ENCODE peak calls at places on chromosomes 1 and 21, in six cellular contexts. One of them, this sample, is unnamed.

GRCh38 chr1:89545264-89546038 is 20.8 kb downstream of the LRRC8B start:
- DNase-seq in hepatocyte: peak; percentile 11
- DNase-seq in H9: no peak
- DNase-seq in heart left ventricle: no peak
- DNase-seq in body of pancreas: no peak
- DNase-seq in spleen: no peak
- DNase-seq in this sample: no peak

GRCh38 chr1:166258017-166258416 is 91.2 kb upstream of the FAM78B start:
- DNase-seq in heart left ventricle: no peak
- DNase-seq in body of pancreas: no peak
- DNase-seq in hepatocyte: no peak
- DNase-seq in H9: no peak
- DNase-seq in spleen: no peak
- DNase-seq in this sample: no peak

GRCh38 chr1:232974971-232975370 is 24.6 kb downstream of the NTPCR start:
- DNase-seq in spleen: no peak
- DNase-seq in body of pancreas: peak; percentile 59
- DNase-seq in H9: no peak
- DNase-seq in heart left ventricle: no peak
- DNase-seq in hepatocyte: no peak
- DNase-seq in this sample: no peak

GRCh38 chr1:222331340-222331739 is 216.6 kb downstream of the HHIPL2 start:
- DNase-seq in hepatocyte: peak; percentile 53
- DNase-seq in H9: no peak
- DNase-seq in spleen: no peak
- DNase-seq in body of pancreas: no peak
- DNase-seq in heart left ventricle: no peak
- DNase-seq in this sample: no peak

GRCh38 chr1:1510912-1511532 is 940 bp upstream of the ATAD3A start:
- DNase-seq in heart left ventricle: no peak
- DNase-seq in body of pancreas: peak; percentile 16
- DNase-seq in hepatocyte: peak; percentile 30
- DNase-seq in spleen: no peak
- DNase-seq in H9: peak; percentile 77
- DNase-seq in this sample: no peak

GRCh38 chr1:240004086-240004749 is 87.5 kb upstream of the FMN2 start:
- DNase-seq in hepatocyte: no peak
- DNase-seq in body of pancreas: no peak
- DNase-seq in spleen: no peak
- DNase-seq in heart left ventricle: no peak
- DNase-seq in H9: no peak
- DNase-seq in this sample: no peak

GRCh38 chr21:19508844-19509243 is 1105.3 kb upstream of the TMPRSS15 start:
- DNase-seq in heart left ventricle: no peak
- DNase-seq in body of pancreas: no peak
- DNase-seq in hepatocyte: no peak
- DNase-seq in spleen: no peak
- DNase-seq in H9: no peak
- DNase-seq in this sample: no peak

GRCh38 chr1:21610027-21610426 is 59.1 kb downstream of the RAP1GAP start:
- DNase-seq in heart left ventricle: no peak
- DNase-seq in H9: no peak
- DNase-seq in body of pancreas: no peak
- DNase-seq in spleen: no peak
- DNase-seq in hepatocyte: no peak
- DNase-seq in this sample: no peak

GRCh38 chr1:200925821-200926220 is 31.1 kb downstream of the INAVA start:
- DNase-seq in heart left ventricle: no peak
- DNase-seq in body of pancreas: no peak
- DNase-seq in H9: no peak
- DNase-seq in hepatocyte: no peak
- DNase-seq in spleen: no peak
- DNase-seq in this sample: no peak

DNA sequence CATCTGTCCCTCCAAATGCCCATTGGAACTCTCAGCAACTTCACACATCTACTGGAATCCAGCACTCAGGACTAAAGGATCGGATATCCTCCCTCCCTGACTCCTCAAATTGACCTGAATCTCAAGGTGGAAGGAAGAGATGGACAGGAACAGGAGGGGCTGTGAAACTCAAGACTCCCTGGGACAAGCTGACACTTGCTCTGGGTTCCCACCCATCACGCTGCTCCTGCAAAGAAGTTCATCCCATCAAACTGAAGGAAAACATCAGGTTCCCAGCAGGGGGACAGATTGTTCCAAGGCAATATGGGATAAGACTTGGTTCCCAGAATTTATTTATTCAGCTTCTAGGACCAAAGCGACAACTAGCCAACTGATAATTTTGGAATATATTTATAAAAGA is 30.4 kb upstream of the TIAM1 start:
- DNase-seq in body of pancreas: no peak
- DNase-seq in H9: no peak
- DNase-seq in hepatocyte: no peak
- DNase-seq in heart left ventricle: no peak
- DNase-seq in spleen: no peak
- DNase-seq in this sample: no peak
- H3K4me1 ChIP-seq in body of pancreas: no peaks in the 10 kb centered on the region
- H3K4me1 ChIP-seq in H9: no peaks in the 10 kb centered on the region
- H3K4me1 ChIP-seq in hepatocyte: peaks cover 13% of the 10 kb centered on the region
- H3K4me1 ChIP-seq in heart left ventricle: no peaks in the 10 kb centered on the region
- H3K4me1 ChIP-seq in spleen: no peaks in the 10 kb centered on the region
- H3K4me1 ChIP-seq in this sample: no peaks in the 10 kb centered on the region

GRCh38 chr1:113931456-113931855 is 2.3 kb downstream of the HIPK1 start:
- DNase-seq in spleen: no peak
- DNase-seq in body of pancreas: no peak
- DNase-seq in hepatocyte: peak; percentile 39
- DNase-seq in heart left ventricle: no peak
- DNase-seq in H9: no peak
- DNase-seq in this sample: no peak

GRCh38 chr1:113928950-113929749 is at the start of gene HIPK1:
- DNase-seq in heart left ventricle: peak; percentile 94
- DNase-seq in H9: peak; percentile 91
- DNase-seq in hepatocyte: peak; percentile 97
- DNase-seq in body of pancreas: peak; percentile 93
- DNase-seq in spleen: peak; percentile 99
- DNase-seq in this sample: peak; percentile 96

GRCh38 chr1:113928129-113928949 is 785 bp upstream of the HIPK1 start:
- DNase-seq in spleen: no peak
- DNase-seq in heart left ventricle: no peak
- DNase-seq in body of pancreas: no peak
- DNase-seq in hepatocyte: peak; percentile 24
- DNase-seq in H9: no peak
- DNase-seq in this sample: no peak

GRCh38 chr1:113930499-113931161 is 1.5 kb downstream of the HIPK1 start:
- DNase-seq in spleen: no peak
- DNase-seq in body of pancreas: peak; percentile 54
- DNase-seq in heart left ventricle: no peak
- DNase-seq in H9: no peak
- DNase-seq in hepatocyte: peak; percentile 66
- DNase-seq in this sample: no peak

GRCh38 chr1:113929750-113930498 is 800 bp downstream of the HIPK1 start:
- DNase-seq in heart left ventricle: peak; percentile 29
- DNase-seq in spleen: peak; percentile 94
- DNase-seq in H9: no peak
- DNase-seq in body of pancreas: peak; percentile 66
- DNase-seq in hepatocyte: peak; percentile 79
- DNase-seq in this sample: peak; percentile 54
- TF ChIP-seq CTCF in heart left ventricle: no peak
- TF ChIP-seq CTCF in spleen: no peak
- TF ChIP-seq CTCF in H9: no peak
- TF ChIP-seq CTCF in body of pancreas: no peak
- TF ChIP-seq CTCF in hepatocyte: peak; percentile 21
- TF ChIP-seq CTCF in this sample: no peak

GRCh38 chr1:198001776-198002408 is 84.7 kb downstream of the LHX9 start:
- DNase-seq in spleen: no peak
- DNase-seq in heart left ventricle: no peak
- DNase-seq in hepatocyte: no peak
- DNase-seq in H9: no peak
- DNase-seq in body of pancreas: no peak
- DNase-seq in this sample: no peak
- H3K4me1 ChIP-seq in spleen: no peaks in the 10 kb centered on the region
- H3K4me1 ChIP-seq in heart left ventricle: no peaks in the 10 kb centered on the region
- H3K4me1 ChIP-seq in hepatocyte: no peaks in the 10 kb centered on the region
- H3K4me1 ChIP-seq in H9: no peaks in the 10 kb centered on the region
- H3K4me1 ChIP-seq in body of pancreas: no peaks in the 10 kb centered on the region
- H3K4me1 ChIP-seq in this sample: no peaks in the 10 kb centered on the region

GRCh38 chr1:75618382-75618781 is 7.5 kb upstream of the SLC44A5 start:
- DNase-seq in H9: no peak
- DNase-seq in spleen: no peak
- DNase-seq in body of pancreas: no peak
- DNase-seq in hepatocyte: no peak
- DNase-seq in heart left ventricle: no peak
- DNase-seq in this sample: no peak

GRCh38 chr1:75616436-75617433 is 5.8 kb upstream of the SLC44A5 start:
- DNase-seq in body of pancreas: no peak
- DNase-seq in heart left ventricle: no peak
- DNase-seq in H9: peak; percentile 65
- DNase-seq in hepatocyte: peak; percentile 61
- DNase-seq in spleen: peak; percentile 74
- DNase-seq in this sample: no peak

GRCh38 chr1:75611014-75611413 is at the start of gene SLC44A5:
- DNase-seq in spleen: no peak
- DNase-seq in hepatocyte: no peak
- DNase-seq in body of pancreas: no peak
- DNase-seq in heart left ventricle: no peak
- DNase-seq in H9: no peak
- DNase-seq in this sample: no peak

GRCh38 chr1:75615664-75616435 is 4.9 kb upstream of the SLC44A5 start:
- DNase-seq in spleen: peak; percentile 79
- DNase-seq in hepatocyte: peak; percentile 78
- DNase-seq in H9: peak; percentile 42
- DNase-seq in body of pancreas: peak; percentile 30
- DNase-seq in heart left ventricle: peak; percentile 7
- DNase-seq in this sample: peak; percentile 60

GRCh38 chr1:75614455-75615379 is 3.8 kb upstream of the SLC44A5 start:
- DNase-seq in spleen: peak; percentile 85
- DNase-seq in body of pancreas: peak; percentile 66
- DNase-seq in hepatocyte: peak; percentile 77
- DNase-seq in heart left ventricle: peak; percentile 38
- DNase-seq in H9: peak; percentile 84
- DNase-seq in this sample: peak; percentile 39
- TF ChIP-seq CTCF in spleen: peak; percentile 25
- TF ChIP-seq CTCF in body of pancreas: peak; percentile 40
- TF ChIP-seq CTCF in hepatocyte: peak; percentile 42
- TF ChIP-seq CTCF in heart left ventricle: peak; percentile 29
- TF ChIP-seq CTCF in H9: peak; percentile 74
- TF ChIP-seq CTCF in this sample: peak; percentile 30

DNA sequence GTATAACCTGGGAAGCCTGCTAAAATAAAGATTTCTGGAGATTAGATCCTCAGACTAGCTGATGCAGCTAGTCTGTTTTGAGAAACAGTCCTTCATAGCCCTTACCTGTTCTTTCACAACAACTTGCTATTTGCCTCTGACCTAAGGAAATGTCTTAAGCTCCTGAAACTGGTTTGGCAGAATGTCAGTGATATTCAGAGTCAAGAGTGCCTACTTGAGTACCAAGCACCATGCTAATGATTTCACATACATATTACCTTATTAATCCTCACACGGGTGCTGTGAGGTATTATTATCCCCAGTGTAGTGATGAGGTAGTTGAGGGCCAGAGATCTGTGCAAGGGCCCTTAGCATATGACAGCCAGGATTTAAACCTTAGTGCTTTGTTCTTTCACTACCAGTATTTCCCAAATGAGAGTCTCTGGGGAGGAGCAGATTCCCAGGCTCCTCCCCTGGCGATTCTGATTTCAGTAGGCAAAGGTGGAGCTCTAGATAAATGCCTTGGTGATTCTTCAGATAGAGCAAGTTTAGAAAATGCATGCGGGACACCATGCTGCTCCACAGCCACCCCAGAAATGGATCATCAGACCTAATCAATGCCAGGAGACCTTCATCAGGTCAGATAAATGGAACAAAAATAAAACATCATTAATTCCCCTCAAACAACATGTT is 47.4 kb upstream of the WNT2B start:
- DNase-seq in heart left ventricle: no peak
- DNase-seq in hepatocyte: no peak
- DNase-seq in body of pancreas: no peak
- DNase-seq in spleen: no peak
- DNase-seq in H9: no peak
- DNase-seq in this sample: no peak
- H3K4me1 ChIP-seq in heart left ventricle: peaks cover 17% of the 10 kb centered on the region
- H3K4me1 ChIP-seq in hepatocyte: peaks cover 12% of the 10 kb centered on the region
- H3K4me1 ChIP-seq in body of pancreas: peaks cover 10% of the 10 kb centered on the region
- H3K4me1 ChIP-seq in spleen: peaks cover 20% of the 10 kb centered on the region
- H3K4me1 ChIP-seq in H9: no peaks in the 10 kb centered on the region
- H3K4me1 ChIP-seq in this sample: no peaks in the 10 kb centered on the region

DNA sequence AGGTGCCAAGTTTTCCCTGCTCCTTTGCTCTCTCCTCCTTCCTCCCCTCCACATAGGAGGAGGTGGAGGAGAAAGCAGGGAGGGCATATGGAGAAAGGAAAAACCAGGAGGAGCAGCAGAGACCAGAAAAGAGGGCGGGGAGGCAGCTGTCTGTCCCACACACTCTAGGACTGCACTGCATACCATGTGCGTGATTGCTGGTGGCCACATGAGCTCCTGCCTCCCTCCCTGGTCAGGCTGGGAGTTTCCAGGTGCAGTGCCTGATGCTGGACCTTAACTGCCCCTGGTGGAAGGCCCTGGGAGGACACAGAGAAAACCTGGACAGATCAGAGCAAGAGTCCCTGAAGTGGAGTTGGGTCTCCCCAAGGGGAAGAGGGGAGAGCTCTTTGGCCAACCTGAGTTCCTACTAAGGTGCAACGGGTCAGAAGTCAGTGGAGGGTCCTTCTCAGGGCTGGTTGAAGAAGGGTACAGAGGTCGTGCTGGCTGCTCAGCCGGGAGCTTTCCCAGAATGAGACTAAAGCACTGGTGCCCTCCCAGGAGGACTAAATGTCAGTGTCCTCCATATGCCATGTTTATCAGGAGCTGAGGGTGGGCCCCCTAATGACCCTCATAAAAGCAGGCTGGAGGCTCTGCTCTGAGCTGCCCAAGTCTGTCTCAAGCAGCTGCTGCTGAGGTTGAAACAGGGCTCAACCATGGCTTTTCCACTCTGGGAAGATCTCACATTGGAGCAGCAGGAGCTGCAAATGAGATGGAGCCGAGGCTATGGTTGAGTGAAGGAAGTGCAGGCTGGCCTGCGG is 3.5 kb upstream of the LGR6 start:
- DNase-seq in spleen: no peak
- DNase-seq in body of pancreas: no peak
- DNase-seq in hepatocyte: peak; percentile 62
- DNase-seq in H9: peak; percentile 65
- DNase-seq in heart left ventricle: no peak
- DNase-seq in this sample: no peak
- TF ChIP-seq CTCF in spleen: no peak
- TF ChIP-seq CTCF in body of pancreas: no peak
- TF ChIP-seq CTCF in hepatocyte: no peak
- TF ChIP-seq CTCF in H9: no peak
- TF ChIP-seq CTCF in heart left ventricle: no peak
- TF ChIP-seq CTCF in this sample: no peak

This sample was measured in psoas muscle.